ENCODE peak calls at places on chromosomes 4 and X, in six cellular contexts. C is tibial nerve; V is naive thymus-derived CD4-positive, alpha-beta T cell; E is CD8-positive, alpha-beta memory T cell; H is tibial artery; I is cardiac muscle cell. T is an unnamed sample.
A peak's percentile ranks its signal among the peaks of the same experiment; 100 is the strongest.

GRCh38 chr4:103400405-103400804 is 202.3 kb upstream of the CENPE start:
- DNase-seq in C (no peak), V (no peak), E (no peak), H (no peak), I (peak; percentile 1), T (no peak)

GRCh38 chr4:136644279-136644678 is 888.0 kb downstream of the PCDH18 start:
- DNase-seq in C (no peak), V (no peak), E (no peak), H (no peak), I (no peak), T (no peak)

GRCh38 chrX:6227445-6227820 is 1.2 kb downstream of the NLGN4X start:
- DNase-seq in C (no peak), V (no peak), E (no peak), H (no peak), I (no peak), T (no peak)

GRCh38 chr4:124132161-124132560 is 580.4 kb downstream of the ANKRD50 start:
- DNase-seq in C (no peak), V (no peak), E (no peak), H (no peak), I (peak; percentile 34), T (no peak)

GRCh38 chr4:74056858-74057562 is 18.5 kb upstream of the CXCL3 start:
- DNase-seq in C (no peak), V (no peak), E (no peak), H (no peak), I (peak; percentile 83), T (no peak)

GRCh38 chr4:55398966-55399365 is 3.2 kb downstream of the TMEM165 start:
- DNase-seq in C (no peak), V (no peak), E (no peak), H (no peak), I (peak; percentile 27), T (no peak)

GRCh38 chr4:99612281-99612680 is 37.7 kb downstream of the MTTP start:
- DNase-seq in C (no peak), V (no peak), E (no peak), H (no peak), I (no peak), T (no peak)

GRCh38 chr4:156771171-156771837 is 200.3 kb downstream of the PDGFC start:
- DNase-seq in C (no peak), V (no peak), E (no peak), H (peak; percentile 65), I (peak; percentile 67), T (no peak)

GRCh38 chr4:122772311-122772710 is 39.8 kb downstream of the BBS12 start:
- DNase-seq in C (no peak), V (no peak), E (no peak), H (no peak), I (peak; percentile 39), T (no peak)

GRCh38 chrX:72158773-72159172 is 22.8 kb upstream of the PIN4 start:
- DNase-seq in C (no peak), V (no peak), E (no peak), H (no peak), I (no peak), T (no peak)

GRCh38 chr4:163598028-163598427 is 103.5 kb downstream of the TMA16 start:
- DNase-seq in C (no peak), V (no peak), E (no peak), H (no peak), I (no peak), T (no peak)

DNA sequence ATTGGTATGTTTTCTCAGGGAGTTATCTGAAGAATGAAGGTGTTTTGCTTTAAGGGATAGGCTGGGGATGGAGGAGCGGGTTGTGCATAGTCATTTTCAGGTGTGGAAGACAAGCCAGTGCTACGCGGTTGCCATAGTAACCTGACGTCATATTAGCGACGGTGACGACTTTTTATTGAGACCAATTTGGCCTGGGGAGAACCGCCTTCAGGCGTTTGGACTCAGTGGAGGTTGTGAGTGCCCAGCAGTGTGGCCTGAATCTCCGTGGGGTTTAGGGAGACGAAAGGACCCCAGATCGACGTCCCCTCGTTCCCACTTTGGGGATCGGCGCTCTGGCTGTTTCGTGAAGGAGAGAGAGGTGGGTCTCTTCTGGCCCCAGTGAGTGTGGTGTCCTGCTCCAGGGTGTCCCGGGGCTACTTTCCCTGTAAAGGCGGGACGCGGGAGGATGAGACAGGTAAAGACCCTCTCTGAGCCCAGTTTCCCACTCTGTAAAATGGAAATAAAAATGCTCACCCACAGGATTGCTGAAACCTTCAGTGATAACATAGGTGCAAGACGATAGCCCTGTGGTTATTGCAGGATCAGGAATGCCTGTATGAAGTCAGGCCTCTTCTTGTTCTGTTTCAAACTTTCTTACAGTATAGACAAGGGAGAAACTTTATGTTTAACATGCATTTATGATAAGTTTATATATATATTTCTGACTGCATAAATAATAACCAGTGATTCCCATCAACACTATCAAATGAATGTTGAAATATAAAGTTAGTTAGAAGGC is 48.6 kb downstream of the GPRASP3 start:
- DNase-seq in C (peak; percentile 83), V (peak; percentile 71), E (peak; percentile 69), H (peak; percentile 76), I (peak; percentile 90), T (peak; percentile 69)
- H3K27ac ChIP-seq in C (peak overlapping the region; percentile 34), V (peak overlapping the region; percentile 78), E (peak overlapping the region; percentile 77), H (peak overlapping the region; percentile 60), I (no peak overlapping the region), T (no peak overlapping the region)

GRCh38 chr4:169906104-169906503 is 120.1 kb downstream of the MFAP3L start:
- DNase-seq in C (no peak), V (no peak), E (no peak), H (no peak), I (no peak), T (no peak)

GRCh38 chr4:169909897-169910296 is 116.3 kb downstream of the MFAP3L start:
- DNase-seq in C (no peak), V (no peak), E (no peak), H (no peak), I (no peak), T (no peak)

GRCh38 chr4:169907705-169908104 is 118.5 kb downstream of the MFAP3L start:
- DNase-seq in C (no peak), V (no peak), E (no peak), H (no peak), I (no peak), T (no peak)

GRCh38 chr4:169906821-169907220 is 119.4 kb downstream of the MFAP3L start:
- DNase-seq in C (no peak), V (no peak), E (no peak), H (no peak), I (no peak), T (no peak)

GRCh38 chr4:169909479-169909878 is 116.7 kb downstream of the MFAP3L start:
- DNase-seq in C (no peak), V (no peak), E (no peak), H (no peak), I (no peak), T (no peak)
- H3K27ac ChIP-seq in C (no peak overlapping the region), V (no peak overlapping the region), E (no peak overlapping the region), H (no peak overlapping the region), I (no peak overlapping the region), T (no peak overlapping the region)

DNA sequence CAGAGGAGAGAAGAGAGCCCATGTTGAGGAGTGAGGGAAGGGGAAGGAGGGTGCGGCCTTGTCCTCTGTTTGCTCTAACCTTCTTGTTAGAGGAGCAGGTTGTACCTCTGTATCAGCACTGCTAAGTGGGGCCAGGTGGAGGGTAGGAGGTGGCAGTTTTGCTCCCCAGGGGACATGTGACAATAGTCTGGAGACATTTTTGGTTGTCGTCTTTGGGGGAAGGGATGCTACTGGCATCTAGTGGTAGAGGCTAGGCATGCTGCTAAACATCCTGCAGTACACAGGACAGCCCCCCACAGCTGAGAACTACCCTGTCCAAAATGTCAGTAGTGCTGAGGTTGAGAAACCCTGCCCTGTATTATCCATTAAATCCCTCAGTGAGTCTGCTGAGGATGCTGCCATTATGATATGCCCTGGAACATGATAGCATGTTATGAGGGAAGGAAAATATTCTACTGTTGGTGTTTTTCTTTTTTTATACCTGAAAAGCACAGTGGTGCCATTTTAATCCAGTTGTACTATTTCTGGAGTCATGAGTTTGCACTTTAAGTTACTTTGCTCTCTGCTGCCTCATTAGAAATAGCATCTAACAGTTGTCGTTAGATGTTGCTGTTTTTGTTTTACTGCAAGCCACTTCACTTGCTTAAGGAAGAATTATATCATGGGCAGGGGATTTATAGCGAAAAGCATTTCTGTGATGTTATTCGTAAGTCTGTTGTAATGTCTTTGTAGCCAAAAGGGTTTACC is 90.6 kb downstream of the LRP2BP start:
- DNase-seq in C (no peak), V (peak; percentile 22), E (peak; percentile 6), H (no peak), I (peak; percentile 25), T (peak; percentile 30)
- H3K27ac ChIP-seq in C (no peak overlapping the region), V (no peak overlapping the region), E (no peak overlapping the region), H (no peak overlapping the region), I (no peak overlapping the region), T (no peak overlapping the region)

GRCh38 chr4:177557416-177557815 is 115.2 kb upstream of the AGA start:
- DNase-seq in C (no peak), V (no peak), E (no peak), H (no peak), I (no peak), T (no peak)
- H3K27ac ChIP-seq in C (no peak overlapping the region), V (no peak overlapping the region), E (no peak overlapping the region), H (no peak overlapping the region), I (no peak overlapping the region), T (no peak overlapping the region)

GRCh38 chr4:40281913-40282312 is 53.2 kb upstream of the CHRNA9 start:
- DNase-seq in C (no peak), V (no peak), E (no peak), H (no peak), I (no peak), T (no peak)

GRCh38 chr4:40281099-40281498 is 54.0 kb upstream of the CHRNA9 start:
- DNase-seq in C (no peak), V (no peak), E (no peak), H (no peak), I (no peak), T (no peak)

GRCh38 chr4:40283413-40283812 is 51.7 kb upstream of the CHRNA9 start:
- DNase-seq in C (no peak), V (no peak), E (no peak), H (no peak), I (no peak), T (no peak)

GRCh38 chr4:40280586-40280985 is 54.5 kb upstream of the CHRNA9 start:
- DNase-seq in C (no peak), V (no peak), E (no peak), H (no peak), I (no peak), T (no peak)

GRCh38 chr4:40283968-40284367 is 51.2 kb upstream of the CHRNA9 start:
- DNase-seq in C (no peak), V (peak; percentile 60), E (peak; percentile 78), H (no peak), I (no peak), T (no peak)
- H3K27ac ChIP-seq in C (no peak overlapping the region), V (peak overlapping the region; percentile 70), E (no peak overlapping the region), H (no peak overlapping the region), I (no peak overlapping the region), T (no peak overlapping the region)

DNA sequence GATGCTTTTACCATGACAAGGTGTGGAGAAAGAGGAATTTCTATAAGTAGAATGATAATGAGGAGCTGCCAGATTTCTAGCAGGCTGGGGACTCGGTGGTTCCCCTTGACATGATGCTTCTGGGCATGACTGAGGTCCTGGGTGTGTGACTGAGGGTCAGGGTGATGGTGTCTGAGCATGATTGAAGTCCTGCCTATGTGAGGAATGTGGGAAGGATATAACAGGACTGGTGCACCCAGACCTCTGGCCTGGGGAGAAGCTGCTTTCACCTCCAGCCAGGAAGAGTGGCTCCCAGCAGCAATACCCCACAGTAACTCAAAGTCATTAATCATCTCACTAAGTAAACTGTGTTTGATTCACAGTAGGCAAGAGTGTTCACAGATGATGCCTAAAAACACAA is 17.4 kb downstream of the SORBS2 start:
- DNase-seq in C (no peak), V (no peak), E (no peak), H (no peak), I (no peak), T (no peak)
- H3K27ac ChIP-seq in C (no peak overlapping the region), V (no peak overlapping the region), E (no peak overlapping the region), H (peak overlapping the region; percentile 73), I (peak overlapping the region; percentile 61), T (no peak overlapping the region)

GRCh38 chr4:101199507-101200285 is 147.6 kb downstream of the PPP3CA start:
- DNase-seq in C (no peak), V (no peak), E (no peak), H (no peak), I (no peak), T (no peak)
- H3K27ac ChIP-seq in C (no peak overlapping the region), V (no peak overlapping the region), E (no peak overlapping the region), H (no peak overlapping the region), I (peak overlapping the region; percentile 58), T (no peak overlapping the region)